ENCODE peak calls at places on chromosomes 11 and 22, in nine cellular contexts. One of them, this sample, is unnamed.

GRCh38 chr11:24747275-24748251 is 250.7 kb downstream of the LUZP2 start:
- DNase-seq in endothelial cell of umbilical vein: no peak
- DNase-seq in bronchial epithelial cell: peak; percentile 84
- DNase-seq in uterus: no peak
- DNase-seq in pancreas: no peak
- DNase-seq in coronary artery: no peak
- DNase-seq in kidney epithelial cell: no peak
- DNase-seq in cardiac fibroblast: no peak
- DNase-seq in left ventricle myocardium inferior: no peak
- DNase-seq in this sample: no peak

GRCh38 chr11:111793863-111794262 is 27.7 kb upstream of the PPP2R1B start:
- DNase-seq in cardiac fibroblast: peak; percentile 23
- DNase-seq in bronchial epithelial cell: peak; percentile 71
- DNase-seq in pancreas: no peak
- DNase-seq in kidney epithelial cell: peak; percentile 48
- DNase-seq in left ventricle myocardium inferior: no peak
- DNase-seq in uterus: no peak
- DNase-seq in endothelial cell of umbilical vein: no peak
- DNase-seq in coronary artery: no peak
- DNase-seq in this sample: no peak

GRCh38 chr22:32628626-32629587 is 154.3 kb downstream of the FBXO7 start:
- DNase-seq in endothelial cell of umbilical vein: no peak
- DNase-seq in kidney epithelial cell: no peak
- DNase-seq in left ventricle myocardium inferior: no peak
- DNase-seq in uterus: no peak
- DNase-seq in pancreas: no peak
- DNase-seq in cardiac fibroblast: peak; percentile 38
- DNase-seq in bronchial epithelial cell: no peak
- DNase-seq in coronary artery: no peak
- DNase-seq in this sample: no peak

GRCh38 chr11:28146123-28146751 is 38.0 kb downstream of the METTL15 start:
- DNase-seq in kidney epithelial cell: peak; percentile 90
- DNase-seq in coronary artery: no peak
- DNase-seq in endothelial cell of umbilical vein: peak; percentile 87
- DNase-seq in pancreas: no peak
- DNase-seq in left ventricle myocardium inferior: no peak
- DNase-seq in cardiac fibroblast: peak; percentile 79
- DNase-seq in uterus: no peak
- DNase-seq in bronchial epithelial cell: peak; percentile 93
- DNase-seq in this sample: peak; percentile 85

GRCh38 chr11:126148317-126148716 is 63.1 kb downstream of the RPUSD4 start:
- DNase-seq in left ventricle myocardium inferior: no peak
- DNase-seq in cardiac fibroblast: no peak
- DNase-seq in kidney epithelial cell: no peak
- DNase-seq in pancreas: no peak
- DNase-seq in endothelial cell of umbilical vein: no peak
- DNase-seq in bronchial epithelial cell: no peak
- DNase-seq in uterus: no peak
- DNase-seq in coronary artery: no peak
- DNase-seq in this sample: no peak

GRCh38 chr22:40178417-40179409 is 988 bp downstream of the TNRC6B start:
- DNase-seq in kidney epithelial cell: peak; percentile 38
- DNase-seq in uterus: no peak
- DNase-seq in endothelial cell of umbilical vein: peak; percentile 71
- DNase-seq in coronary artery: no peak
- DNase-seq in left ventricle myocardium inferior: peak; percentile 28
- DNase-seq in cardiac fibroblast: peak; percentile 53
- DNase-seq in bronchial epithelial cell: peak; percentile 30
- DNase-seq in pancreas: no peak
- DNase-seq in this sample: no peak

GRCh38 chr11:125165664-125166346 is 1.3 kb downstream of the PKNOX2 start:
- DNase-seq in pancreas: no peak
- DNase-seq in coronary artery: no peak
- DNase-seq in cardiac fibroblast: no peak
- DNase-seq in kidney epithelial cell: no peak
- DNase-seq in bronchial epithelial cell: no peak
- DNase-seq in left ventricle myocardium inferior: no peak
- DNase-seq in endothelial cell of umbilical vein: no peak
- DNase-seq in uterus: no peak
- DNase-seq in this sample: no peak

GRCh38 chr11:46639197-46639839 is 22.0 kb downstream of the ATG13 start:
- DNase-seq in coronary artery: no peak
- DNase-seq in uterus: no peak
- DNase-seq in endothelial cell of umbilical vein: no peak
- DNase-seq in cardiac fibroblast: no peak
- DNase-seq in kidney epithelial cell: no peak
- DNase-seq in left ventricle myocardium inferior: no peak
- DNase-seq in pancreas: no peak
- DNase-seq in bronchial epithelial cell: no peak
- DNase-seq in this sample: no peak

GRCh38 chr11:85772700-85773099 is 38.2 kb downstream of the SYTL2 start:
- DNase-seq in pancreas: no peak
- DNase-seq in bronchial epithelial cell: no peak
- DNase-seq in uterus: no peak
- DNase-seq in kidney epithelial cell: no peak
- DNase-seq in coronary artery: no peak
- DNase-seq in endothelial cell of umbilical vein: no peak
- DNase-seq in left ventricle myocardium inferior: no peak
- DNase-seq in cardiac fibroblast: peak; percentile 29
- DNase-seq in this sample: peak; percentile 73

GRCh38 chr22:33747576-33748180 is 172.6 kb downstream of the LARGE1 start:
- DNase-seq in endothelial cell of umbilical vein: no peak
- DNase-seq in kidney epithelial cell: no peak
- DNase-seq in left ventricle myocardium inferior: no peak
- DNase-seq in cardiac fibroblast: no peak
- DNase-seq in bronchial epithelial cell: no peak
- DNase-seq in pancreas: no peak
- DNase-seq in uterus: no peak
- DNase-seq in coronary artery: no peak
- DNase-seq in this sample: no peak

GRCh38 chr11:102479733-102480132 is 27.2 kb upstream of the TMEM123 start:
- DNase-seq in kidney epithelial cell: no peak
- DNase-seq in bronchial epithelial cell: no peak
- DNase-seq in coronary artery: no peak
- DNase-seq in cardiac fibroblast: no peak
- DNase-seq in endothelial cell of umbilical vein: no peak
- DNase-seq in pancreas: no peak
- DNase-seq in uterus: no peak
- DNase-seq in left ventricle myocardium inferior: no peak
- DNase-seq in this sample: no peak

GRCh38 chr11:102478660-102479245 is 26.2 kb upstream of the TMEM123 start:
- DNase-seq in cardiac fibroblast: peak; percentile 17
- DNase-seq in pancreas: no peak
- DNase-seq in kidney epithelial cell: no peak
- DNase-seq in uterus: no peak
- DNase-seq in bronchial epithelial cell: no peak
- DNase-seq in endothelial cell of umbilical vein: no peak
- DNase-seq in coronary artery: no peak
- DNase-seq in left ventricle myocardium inferior: no peak
- DNase-seq in this sample: no peak

GRCh38 chr11:102473543-102473942 is 21.0 kb upstream of the TMEM123 start:
- DNase-seq in endothelial cell of umbilical vein: no peak
- DNase-seq in pancreas: no peak
- DNase-seq in uterus: no peak
- DNase-seq in cardiac fibroblast: no peak
- DNase-seq in left ventricle myocardium inferior: no peak
- DNase-seq in kidney epithelial cell: no peak
- DNase-seq in bronchial epithelial cell: no peak
- DNase-seq in coronary artery: no peak
- DNase-seq in this sample: no peak

GRCh38 chr11:102476069-102476468 is 23.5 kb upstream of the TMEM123 start:
- DNase-seq in kidney epithelial cell: no peak
- DNase-seq in cardiac fibroblast: peak; percentile 49
- DNase-seq in bronchial epithelial cell: peak; percentile 64
- DNase-seq in coronary artery: no peak
- DNase-seq in left ventricle myocardium inferior: no peak
- DNase-seq in endothelial cell of umbilical vein: no peak
- DNase-seq in uterus: no peak
- DNase-seq in pancreas: no peak
- DNase-seq in this sample: no peak

GRCh38 chr11:102476812-102477211 is 24.2 kb upstream of the TMEM123 start:
- DNase-seq in kidney epithelial cell: no peak
- DNase-seq in left ventricle myocardium inferior: peak; percentile 42
- DNase-seq in bronchial epithelial cell: peak; percentile 80
- DNase-seq in endothelial cell of umbilical vein: peak; percentile 34
- DNase-seq in pancreas: no peak
- DNase-seq in coronary artery: no peak
- DNase-seq in uterus: no peak
- DNase-seq in cardiac fibroblast: peak; percentile 34
- DNase-seq in this sample: no peak
- H3K4me3 ChIP-seq in kidney epithelial cell: no peak overlapping the region
- H3K4me3 ChIP-seq in left ventricle myocardium inferior: no peak overlapping the region
- H3K4me3 ChIP-seq in bronchial epithelial cell: no peak overlapping the region
- H3K4me3 ChIP-seq in endothelial cell of umbilical vein: no peak overlapping the region
- H3K4me3 ChIP-seq in pancreas: no peak overlapping the region
- H3K4me3 ChIP-seq in coronary artery: no peak overlapping the region
- H3K4me3 ChIP-seq in uterus: no peak overlapping the region
- H3K4me3 ChIP-seq in cardiac fibroblast: no peak overlapping the region
- H3K4me3 ChIP-seq in this sample: no peak overlapping the region

DNA sequence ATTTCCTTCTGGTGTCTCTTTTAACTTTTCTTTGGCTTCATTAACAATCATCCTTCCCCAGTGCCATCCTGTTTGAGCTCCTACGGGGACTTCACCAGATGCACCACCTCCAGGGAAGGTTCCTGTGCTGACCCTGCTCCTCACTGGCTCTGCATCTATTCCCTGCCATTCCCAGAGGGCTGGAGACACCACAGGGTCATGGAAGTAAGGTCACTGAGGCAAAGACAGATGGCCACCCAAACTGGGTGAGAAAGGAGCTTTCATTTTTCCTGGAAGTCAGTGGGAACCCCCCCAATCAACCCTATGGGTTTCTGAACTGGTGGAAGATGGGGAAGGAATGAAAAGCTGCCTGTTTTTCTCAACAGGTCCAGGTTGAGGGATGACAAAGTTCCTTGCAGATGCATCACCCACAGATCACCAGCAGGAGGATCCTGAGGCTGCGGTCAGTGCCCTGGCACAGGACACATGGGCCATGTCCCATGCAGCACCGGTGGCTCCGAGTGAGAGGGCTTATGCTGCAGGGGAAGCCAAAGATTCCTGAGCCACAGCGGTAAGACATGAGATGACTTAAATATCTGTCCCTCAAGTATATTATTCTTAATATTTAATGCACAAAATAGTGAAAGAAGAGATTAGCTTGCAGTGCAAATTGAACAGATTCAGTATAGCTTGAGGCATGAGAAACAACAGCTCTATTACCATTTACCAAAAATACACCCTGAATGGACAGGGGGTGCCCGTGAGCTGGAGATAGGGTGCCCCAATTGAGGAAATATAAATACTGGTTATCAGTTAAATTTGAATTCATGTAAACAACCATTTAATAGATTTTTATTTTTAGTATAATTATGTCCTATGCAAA is 73.0 kb upstream of the VPREB1 start:
- DNase-seq in left ventricle myocardium inferior: no peak
- DNase-seq in bronchial epithelial cell: peak; percentile 8
- DNase-seq in cardiac fibroblast: no peak
- DNase-seq in endothelial cell of umbilical vein: no peak
- DNase-seq in coronary artery: no peak
- DNase-seq in kidney epithelial cell: no peak
- DNase-seq in pancreas: no peak
- DNase-seq in uterus: no peak
- DNase-seq in this sample: no peak
- TF ChIP-seq CTCF in left ventricle myocardium inferior: peak; percentile 31
- TF ChIP-seq CTCF in bronchial epithelial cell: peak; percentile 43
- TF ChIP-seq CTCF in cardiac fibroblast: peak; percentile 55
- TF ChIP-seq CTCF in endothelial cell of umbilical vein: peak; percentile 9
- TF ChIP-seq CTCF in coronary artery: no peak
- TF ChIP-seq CTCF in kidney epithelial cell: peak; percentile 63
- TF ChIP-seq CTCF in pancreas: no peak
- TF ChIP-seq CTCF in uterus: no peak
- TF ChIP-seq CTCF in this sample: peak; percentile 28

DNA sequence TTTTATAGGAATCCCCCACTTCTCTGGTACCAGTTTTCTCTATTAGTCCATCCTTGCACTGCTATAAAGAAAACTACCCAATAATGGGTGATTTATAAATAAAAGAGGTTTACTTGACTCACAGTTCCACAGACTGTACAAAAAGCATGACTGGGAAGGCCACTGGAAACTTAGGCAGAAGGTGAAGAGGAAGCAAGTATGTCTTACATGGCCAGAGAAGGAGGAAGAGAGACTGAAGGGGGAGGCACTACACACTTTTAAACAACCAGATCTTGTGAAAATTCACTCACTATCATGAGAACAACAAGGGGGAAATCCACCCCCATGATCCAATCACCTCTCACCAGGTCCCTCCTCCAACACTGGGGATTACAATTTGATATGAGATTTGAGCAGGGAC is 68.9 kb upstream of the GNAZ start:
- DNase-seq in bronchial epithelial cell: no peak
- DNase-seq in uterus: no peak
- DNase-seq in pancreas: no peak
- DNase-seq in coronary artery: no peak
- DNase-seq in kidney epithelial cell: no peak
- DNase-seq in cardiac fibroblast: no peak
- DNase-seq in left ventricle myocardium inferior: no peak
- DNase-seq in endothelial cell of umbilical vein: no peak
- DNase-seq in this sample: no peak
- H3K4me3 ChIP-seq in bronchial epithelial cell: no peak overlapping the region
- H3K4me3 ChIP-seq in uterus: no peak overlapping the region
- H3K4me3 ChIP-seq in pancreas: no peak overlapping the region
- H3K4me3 ChIP-seq in coronary artery: no peak overlapping the region
- H3K4me3 ChIP-seq in kidney epithelial cell: no peak overlapping the region
- H3K4me3 ChIP-seq in cardiac fibroblast: no peak overlapping the region
- H3K4me3 ChIP-seq in left ventricle myocardium inferior: no peak overlapping the region
- H3K4me3 ChIP-seq in endothelial cell of umbilical vein: no peak overlapping the region
- H3K4me3 ChIP-seq in this sample: no peak overlapping the region

DNA sequence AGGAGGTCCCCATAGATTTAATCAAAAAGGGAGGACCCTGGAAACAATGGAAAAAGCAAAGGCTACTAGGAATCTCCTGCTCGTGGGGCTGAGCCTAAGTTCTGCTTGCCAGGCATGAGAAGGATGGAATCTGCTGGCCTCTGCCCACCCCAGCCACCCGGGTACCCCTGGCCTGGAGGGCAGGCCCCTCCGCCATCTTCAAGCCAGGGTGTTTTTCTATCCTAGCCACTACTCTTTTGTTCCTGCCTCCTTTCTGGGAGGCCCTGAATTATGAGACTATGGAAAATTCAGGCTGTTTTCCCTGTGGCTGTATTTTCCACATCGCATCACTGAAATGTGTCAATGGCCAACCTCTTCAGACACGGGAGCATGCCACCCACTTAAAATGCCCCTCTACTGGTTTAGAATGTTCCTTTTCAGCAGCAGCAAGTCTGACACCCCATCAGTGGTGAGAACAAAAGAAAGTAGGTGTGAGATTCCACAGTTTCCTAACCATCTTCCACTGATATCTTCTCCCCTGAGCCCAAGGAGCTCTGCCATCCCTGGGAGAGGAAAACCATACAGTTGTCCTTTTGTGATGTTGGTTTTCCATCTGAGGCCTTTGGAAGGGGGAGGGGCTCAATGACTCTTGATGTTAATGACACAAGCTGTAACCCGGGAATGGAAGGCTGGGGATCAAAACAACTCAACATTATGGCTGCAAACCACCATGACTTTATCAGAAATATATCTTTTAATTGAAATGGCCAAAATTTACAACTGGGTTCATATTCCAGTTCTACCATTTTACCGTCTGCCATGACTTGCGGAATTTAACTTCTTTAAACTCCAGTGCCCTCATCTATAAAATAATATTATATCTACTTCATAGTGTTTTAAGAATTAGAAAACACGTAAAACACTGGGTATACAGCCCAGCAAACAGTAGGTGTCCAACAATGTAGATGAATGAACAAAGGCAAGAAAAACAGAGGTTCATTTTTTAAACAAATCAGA is 22.2 kb downstream of the DKK3 start:
- DNase-seq in uterus: no peak
- DNase-seq in pancreas: peak; percentile 16
- DNase-seq in kidney epithelial cell: no peak
- DNase-seq in left ventricle myocardium inferior: no peak
- DNase-seq in bronchial epithelial cell: no peak
- DNase-seq in endothelial cell of umbilical vein: no peak
- DNase-seq in coronary artery: peak; percentile 65
- DNase-seq in cardiac fibroblast: no peak
- DNase-seq in this sample: no peak
- TF ChIP-seq CTCF in uterus: no peak
- TF ChIP-seq CTCF in pancreas: no peak
- TF ChIP-seq CTCF in kidney epithelial cell: no peak
- TF ChIP-seq CTCF in left ventricle myocardium inferior: no peak
- TF ChIP-seq CTCF in bronchial epithelial cell: no peak
- TF ChIP-seq CTCF in endothelial cell of umbilical vein: no peak
- TF ChIP-seq CTCF in coronary artery: no peak
- TF ChIP-seq CTCF in cardiac fibroblast: no peak
- TF ChIP-seq CTCF in this sample: no peak

This sample was measured in astrocyte of the cerebellum.